ENCODE peak calls at places on chromosomes 1 and 21, in six cellular contexts. One of them, this sample, is unnamed.

GRCh38 chr21:36719614-36720013 is 20.7 kb downstream of the SIM2 start:
- DNase-seq in heart right ventricle: no peak
- DNase-seq in adrenal gland: no peak
- DNase-seq in PC-3: no peak
- DNase-seq in prostate gland: peak; percentile 59
- DNase-seq in fibroblast of lung: no peak
- DNase-seq in this sample: no peak

GRCh38 chr21:42179316-42179715 is 39.6 kb upstream of the ABCG1 start:
- DNase-seq in heart right ventricle: no peak
- DNase-seq in adrenal gland: no peak
- DNase-seq in PC-3: no peak
- DNase-seq in prostate gland: no peak
- DNase-seq in fibroblast of lung: no peak
- DNase-seq in this sample: no peak

GRCh38 chr1:83641206-83641658 is 357.7 kb downstream of the TTLL7 start:
- DNase-seq in heart right ventricle: no peak
- DNase-seq in adrenal gland: peak; percentile 2
- DNase-seq in PC-3: no peak
- DNase-seq in prostate gland: no peak
- DNase-seq in fibroblast of lung: peak; percentile 2
- DNase-seq in this sample: no peak

GRCh38 chr1:12572506-12572905 is 45.5 kb downstream of the DHRS3 start:
- DNase-seq in heart right ventricle: no peak
- DNase-seq in adrenal gland: no peak
- DNase-seq in PC-3: no peak
- DNase-seq in prostate gland: no peak
- DNase-seq in fibroblast of lung: peak; percentile 67
- DNase-seq in this sample: no peak

GRCh38 chr1:160206421-160207117 is 1.4 kb downstream of the PEA15 start:
- DNase-seq in heart right ventricle: no peak
- DNase-seq in adrenal gland: no peak
- DNase-seq in PC-3: peak; percentile 68
- DNase-seq in prostate gland: no peak
- DNase-seq in fibroblast of lung: peak; percentile 93
- DNase-seq in this sample: no peak

GRCh38 chr1:151989131-151989868 is 4.4 kb downstream of the S100A10 start:
- DNase-seq in heart right ventricle: peak; percentile 68
- DNase-seq in adrenal gland: peak; percentile 91
- DNase-seq in PC-3: peak; percentile 97
- DNase-seq in prostate gland: peak; percentile 68
- DNase-seq in fibroblast of lung: peak; percentile 92
- DNase-seq in this sample: peak; percentile 87

GRCh38 chr1:64864018-64864945 is 102.1 kb downstream of the JAK1 start:
- DNase-seq in heart right ventricle: peak; percentile 71
- DNase-seq in adrenal gland: peak; percentile 62
- DNase-seq in PC-3: peak; percentile 84
- DNase-seq in prostate gland: peak; percentile 16
- DNase-seq in fibroblast of lung: no peak
- DNase-seq in this sample: peak; percentile 89

GRCh38 chr1:44418022-44418673 is 13.1 kb downstream of the RNF220 start:
- DNase-seq in heart right ventricle: no peak
- DNase-seq in adrenal gland: no peak
- DNase-seq in PC-3: peak; percentile 6
- DNase-seq in prostate gland: no peak
- DNase-seq in fibroblast of lung: no peak
- DNase-seq in this sample: no peak

GRCh38 chr1:208224192-208224713 is 19.9 kb downstream of the PLXNA2 start:
- DNase-seq in heart right ventricle: no peak
- DNase-seq in adrenal gland: no peak
- DNase-seq in PC-3: no peak
- DNase-seq in prostate gland: no peak
- DNase-seq in fibroblast of lung: no peak
- DNase-seq in this sample: no peak

GRCh38 chr1:182147136-182147815 is 85.8 kb upstream of the ZNF648 start:
- DNase-seq in heart right ventricle: no peak
- DNase-seq in adrenal gland: peak; percentile 53
- DNase-seq in PC-3: no peak
- DNase-seq in prostate gland: no peak
- DNase-seq in fibroblast of lung: no peak
- DNase-seq in this sample: no peak

GRCh38 chr1:150612014-150612345 is 17.4 kb downstream of the ENSA start:
- DNase-seq in heart right ventricle: no peak
- DNase-seq in adrenal gland: no peak
- DNase-seq in PC-3: no peak
- DNase-seq in prostate gland: no peak
- DNase-seq in fibroblast of lung: no peak
- DNase-seq in this sample: no peak
- H3K4me1 ChIP-seq in heart right ventricle: peaks cover 29% of the 10 kb centered on the region
- H3K4me1 ChIP-seq in adrenal gland: peaks cover 25% of the 10 kb centered on the region
- H3K4me1 ChIP-seq in PC-3: peaks cover 51% of the 10 kb centered on the region
- H3K4me1 ChIP-seq in prostate gland: peaks cover 4% of the 10 kb centered on the region
- H3K4me1 ChIP-seq in fibroblast of lung: peaks cover 23% of the 10 kb centered on the region
- H3K4me1 ChIP-seq in this sample: peaks cover 10% of the 10 kb centered on the region

GRCh38 chr1:31790140-31790539 is 25.7 kb downstream of the SPOCD1 start:
- DNase-seq in heart right ventricle: no peak
- DNase-seq in adrenal gland: no peak
- DNase-seq in PC-3: no peak
- DNase-seq in prostate gland: no peak
- DNase-seq in fibroblast of lung: no peak
- DNase-seq in this sample: no peak

GRCh38 chr1:31792116-31792515 is 23.7 kb downstream of the SPOCD1 start:
- DNase-seq in heart right ventricle: no peak
- DNase-seq in adrenal gland: no peak
- DNase-seq in PC-3: no peak
- DNase-seq in prostate gland: no peak
- DNase-seq in fibroblast of lung: no peak
- DNase-seq in this sample: no peak

GRCh38 chr1:31789259-31790065 is 25.3 kb upstream of the ADGRB2 start:
- DNase-seq in heart right ventricle: peak; percentile 97
- DNase-seq in adrenal gland: peak; percentile 95
- DNase-seq in PC-3: peak; percentile 91
- DNase-seq in prostate gland: peak; percentile 95
- DNase-seq in fibroblast of lung: peak; percentile 85
- DNase-seq in this sample: peak; percentile 95

GRCh38 chr1:31791131-31791858 is 24.5 kb downstream of the SPOCD1 start:
- DNase-seq in heart right ventricle: no peak
- DNase-seq in adrenal gland: no peak
- DNase-seq in PC-3: no peak
- DNase-seq in prostate gland: no peak
- DNase-seq in fibroblast of lung: no peak
- DNase-seq in this sample: no peak

GRCh38 chr1:31790641-31791091 is 25.2 kb downstream of the SPOCD1 start:
- DNase-seq in heart right ventricle: no peak
- DNase-seq in adrenal gland: no peak
- DNase-seq in PC-3: no peak
- DNase-seq in prostate gland: no peak
- DNase-seq in fibroblast of lung: no peak
- DNase-seq in this sample: peak; percentile 58
- H3K4me1 ChIP-seq in heart right ventricle: no peaks in the 10 kb centered on the region
- H3K4me1 ChIP-seq in adrenal gland: no peaks in the 10 kb centered on the region
- H3K4me1 ChIP-seq in PC-3: no peaks in the 10 kb centered on the region
- H3K4me1 ChIP-seq in prostate gland: no peaks in the 10 kb centered on the region
- H3K4me1 ChIP-seq in fibroblast of lung: peaks cover 10% of the 10 kb centered on the region
- H3K4me1 ChIP-seq in this sample: no peaks in the 10 kb centered on the region

GRCh38 chr1:226680653-226681052 is 58.4 kb downstream of the ITPKB start:
- DNase-seq in heart right ventricle: no peak
- DNase-seq in adrenal gland: no peak
- DNase-seq in PC-3: no peak
- DNase-seq in prostate gland: no peak
- DNase-seq in fibroblast of lung: no peak
- DNase-seq in this sample: no peak
- H3K4me1 ChIP-seq in heart right ventricle: peaks cover 77% of the 10 kb centered on the region
- H3K4me1 ChIP-seq in adrenal gland: peaks cover 30% of the 10 kb centered on the region
- H3K4me1 ChIP-seq in PC-3: peaks cover 24% of the 10 kb centered on the region
- H3K4me1 ChIP-seq in prostate gland: peaks cover 8% of the 10 kb centered on the region
- H3K4me1 ChIP-seq in fibroblast of lung: peaks cover 31% of the 10 kb centered on the region
- H3K4me1 ChIP-seq in this sample: peaks cover 40% of the 10 kb centered on the region

DNA sequence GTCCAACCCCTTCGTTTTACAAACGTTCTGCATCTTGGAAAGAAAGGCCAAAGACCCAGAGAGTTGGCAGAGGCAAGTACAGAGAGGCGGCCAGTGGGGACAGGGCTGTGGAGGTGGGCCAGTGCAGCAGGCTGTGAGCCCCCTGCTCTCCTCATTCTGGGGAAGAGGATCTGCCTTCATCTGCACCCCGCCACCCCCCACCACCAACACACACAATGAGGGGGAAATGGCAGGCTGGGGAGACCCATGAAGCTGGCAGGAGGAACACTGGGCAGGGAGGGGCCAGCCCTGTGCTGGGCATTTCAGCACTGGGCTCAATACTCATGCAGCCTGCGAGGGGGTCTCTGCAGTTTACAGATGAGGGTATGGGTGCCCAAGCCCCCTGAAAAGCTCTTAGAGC is 14.6 kb downstream of the STMN1 start:
- DNase-seq in heart right ventricle: no peak
- DNase-seq in adrenal gland: no peak
- DNase-seq in PC-3: no peak
- DNase-seq in prostate gland: no peak
- DNase-seq in fibroblast of lung: no peak
- DNase-seq in this sample: no peak
- H3K4me1 ChIP-seq in heart right ventricle: no peaks in the 10 kb centered on the region
- H3K4me1 ChIP-seq in adrenal gland: no peaks in the 10 kb centered on the region
- H3K4me1 ChIP-seq in PC-3: peaks cover 54% of the 10 kb centered on the region
- H3K4me1 ChIP-seq in prostate gland: peaks cover 6% of the 10 kb centered on the region
- H3K4me1 ChIP-seq in fibroblast of lung: peaks cover 23% of the 10 kb centered on the region
- H3K4me1 ChIP-seq in this sample: peaks cover 1% of the 10 kb centered on the region

GRCh38 chr1:212286437-212287131 is 1.4 kb downstream of the PPP2R5A start:
- DNase-seq in heart right ventricle: no peak
- DNase-seq in adrenal gland: peak; percentile 26
- DNase-seq in PC-3: peak; percentile 59
- DNase-seq in prostate gland: peak; percentile 40
- DNase-seq in fibroblast of lung: peak; percentile 27
- DNase-seq in this sample: no peak
- H3K4me1 ChIP-seq in heart right ventricle: peaks cover 34% of the 10 kb centered on the region
- H3K4me1 ChIP-seq in adrenal gland: peaks cover 8% of the 10 kb centered on the region
- H3K4me1 ChIP-seq in PC-3: peaks cover 44% of the 10 kb centered on the region
- H3K4me1 ChIP-seq in prostate gland: peaks cover 5% of the 10 kb centered on the region
- H3K4me1 ChIP-seq in fibroblast of lung: peaks cover 8% of the 10 kb centered on the region
- H3K4me1 ChIP-seq in this sample: peaks cover 6% of the 10 kb centered on the region

GRCh38 chr21:35641271-35642016 is 418.9 kb downstream of the SETD4 start:
- DNase-seq in heart right ventricle: no peak
- DNase-seq in adrenal gland: no peak
- DNase-seq in PC-3: no peak
- DNase-seq in prostate gland: no peak
- DNase-seq in fibroblast of lung: peak; percentile 69
- DNase-seq in this sample: no peak

GRCh38 chr21:35646606-35647005 is 413.7 kb downstream of the SETD4 start:
- DNase-seq in heart right ventricle: no peak
- DNase-seq in adrenal gland: peak; percentile 40
- DNase-seq in PC-3: no peak
- DNase-seq in prostate gland: no peak
- DNase-seq in fibroblast of lung: no peak
- DNase-seq in this sample: no peak

GRCh38 chr21:35648512-35648911 is 411.8 kb downstream of the SETD4 start:
- DNase-seq in heart right ventricle: no peak
- DNase-seq in adrenal gland: no peak
- DNase-seq in PC-3: peak; percentile 48
- DNase-seq in prostate gland: peak; percentile 12
- DNase-seq in fibroblast of lung: no peak
- DNase-seq in this sample: no peak

GRCh38 chr21:35643176-35643575 is 417.1 kb downstream of the SETD4 start:
- DNase-seq in heart right ventricle: no peak
- DNase-seq in adrenal gland: no peak
- DNase-seq in PC-3: peak; percentile 70
- DNase-seq in prostate gland: no peak
- DNase-seq in fibroblast of lung: peak; percentile 54
- DNase-seq in this sample: no peak

DNA sequence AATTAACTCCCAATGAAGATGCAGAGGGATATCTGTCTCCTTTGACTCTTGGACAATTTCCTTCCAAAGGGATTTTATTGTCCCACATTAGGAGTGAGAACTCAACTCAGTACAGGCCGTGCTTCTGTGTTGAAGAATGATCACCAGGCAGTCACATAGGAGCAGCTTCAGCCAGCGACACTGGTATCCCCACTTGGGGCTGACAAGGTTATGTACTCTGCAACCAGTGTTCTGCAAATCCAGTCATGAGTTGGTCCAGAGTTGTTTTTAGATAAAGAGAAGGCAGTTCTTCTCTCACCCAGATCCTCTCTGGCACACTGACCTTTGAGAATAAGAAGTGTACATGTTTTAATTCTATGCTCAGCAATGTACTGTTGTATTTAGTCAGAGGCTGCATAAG is 415.8 kb downstream of the SETD4 start:
- DNase-seq in heart right ventricle: no peak
- DNase-seq in adrenal gland: no peak
- DNase-seq in PC-3: no peak
- DNase-seq in prostate gland: no peak
- DNase-seq in fibroblast of lung: no peak
- DNase-seq in this sample: no peak
- H3K4me1 ChIP-seq in heart right ventricle: no peaks in the 10 kb centered on the region
- H3K4me1 ChIP-seq in adrenal gland: no peaks in the 10 kb centered on the region
- H3K4me1 ChIP-seq in PC-3: peaks cover 10% of the 10 kb centered on the region
- H3K4me1 ChIP-seq in prostate gland: no peaks in the 10 kb centered on the region
- H3K4me1 ChIP-seq in fibroblast of lung: peaks cover 16% of the 10 kb centered on the region
- H3K4me1 ChIP-seq in this sample: no peaks in the 10 kb centered on the region

DNA sequence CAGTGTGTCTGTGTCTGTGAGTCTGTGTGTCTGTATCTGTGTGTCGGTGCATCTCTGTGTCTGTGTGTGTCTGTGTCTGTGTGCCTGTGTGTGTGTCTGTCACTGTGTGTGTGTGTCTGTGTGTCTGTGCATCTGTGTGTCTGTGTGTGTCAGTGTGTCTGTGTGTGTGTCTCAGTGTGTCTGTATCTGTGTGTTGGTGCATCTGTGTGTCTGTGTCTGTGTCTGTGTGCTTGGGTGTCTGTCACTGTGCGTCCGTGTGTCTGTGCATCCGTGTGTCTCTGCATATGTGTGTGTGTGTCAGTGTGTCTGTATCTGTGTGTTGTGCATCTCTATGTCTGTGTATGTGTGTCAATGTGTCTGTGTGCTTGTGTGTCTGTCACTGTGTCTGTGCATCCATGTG is 44.7 kb upstream of the POFUT2 start:
- DNase-seq in heart right ventricle: no peak
- DNase-seq in adrenal gland: no peak
- DNase-seq in PC-3: no peak
- DNase-seq in prostate gland: no peak
- DNase-seq in fibroblast of lung: no peak
- DNase-seq in this sample: no peak
- H3K4me1 ChIP-seq in heart right ventricle: no peaks in the 10 kb centered on the region
- H3K4me1 ChIP-seq in adrenal gland: no peaks in the 10 kb centered on the region
- H3K4me1 ChIP-seq in PC-3: peaks cover 25% of the 10 kb centered on the region
- H3K4me1 ChIP-seq in prostate gland: no peaks in the 10 kb centered on the region
- H3K4me1 ChIP-seq in fibroblast of lung: peaks cover 12% of the 10 kb centered on the region
- H3K4me1 ChIP-seq in this sample: no peaks in the 10 kb centered on the region

GRCh38 chr1:2300851-2301606 is 72.9 kb downstream of the SKI start:
- DNase-seq in heart right ventricle: peak; percentile 84
- DNase-seq in adrenal gland: peak; percentile 81
- DNase-seq in PC-3: no peak
- DNase-seq in prostate gland: no peak
- DNase-seq in fibroblast of lung: peak; percentile 37
- DNase-seq in this sample: peak; percentile 92
- H3K4me1 ChIP-seq in heart right ventricle: peaks cover 55% of the 10 kb centered on the region
- H3K4me1 ChIP-seq in adrenal gland: peaks cover 6% of the 10 kb centered on the region
- H3K4me1 ChIP-seq in PC-3: no peaks in the 10 kb centered on the region
- H3K4me1 ChIP-seq in prostate gland: peaks cover 14% of the 10 kb centered on the region
- H3K4me1 ChIP-seq in fibroblast of lung: peaks cover 21% of the 10 kb centered on the region
- H3K4me1 ChIP-seq in this sample: peaks cover 25% of the 10 kb centered on the region

This sample was measured in right cardiac atrium.